ENCODE peak calls at places on chromosomes 11 and 22, in five cellular contexts. V is CD8-positive, alpha-beta T cell; T is type B pancreatic cell; C is cardiac fibroblast; P is WTC11. Q is an unnamed sample.
A peak's percentile ranks its signal among the peaks of the same experiment; 100 is the strongest.

GRCh38 chr11:72349616-72350218 is 84.6 kb downstream of the CLPB start:
- DNase-seq in P (no peak), V (no peak), T (no peak), C (peak; percentile 37), Q (no peak)

GRCh38 chr11:45815747-45816146 is 10.8 kb downstream of the SLC35C1 start:
- DNase-seq in V (no peak), T (no peak), C (peak; percentile 43), P (no peak), Q (no peak)

GRCh38 chr11:18347471-18348125 is 25.2 kb downstream of the GTF2H1 start:
- DNase-seq in T (no peak), P (no peak), C (peak; percentile 79), V (no peak), Q (no peak)

GRCh38 chr11:79894111-79894510 is 453.3 kb upstream of the TENM4 start:
- DNase-seq in C (no peak), T (no peak), V (no peak), P (no peak), Q (no peak)

GRCh38 chr11:65871811-65872548 is 620 bp downstream of the EFEMP2 start:
- DNase-seq in C (peak; percentile 51), T (no peak), V (no peak), P (peak; percentile 56), Q (no peak)

GRCh38 chr11:34158661-34159060 is 53.2 kb downstream of the NAT10 start:
- DNase-seq in T (no peak), P (no peak), V (no peak), C (no peak), Q (no peak)

GRCh38 chr11:9280655-9281301 is 15.6 kb upstream of the DENND5A start:
- DNase-seq in T (no peak), P (no peak), V (peak; percentile 29), C (peak; percentile 73), Q (no peak)

GRCh38 chr11:72069200-72069599 is 11.1 kb downstream of the NUMA1 start:
- DNase-seq in T (no peak), V (no peak), C (peak; percentile 44), P (no peak), Q (no peak)

GRCh38 chr11:64348611-64349387 is 8.8 kb downstream of the CCDC88B start:
- DNase-seq in V (no peak), T (no peak), P (no peak), C (no peak), Q (no peak)

GRCh38 chr11:4695442-4695841 is 2.2 kb downstream of the OR51E2 start:
- DNase-seq in C (no peak), T (no peak), V (no peak), P (no peak), Q (no peak)

GRCh38 chr11:126963603-126964353 is 36.8 kb downstream of the KIRREL3 start:
- DNase-seq in T (no peak), C (peak; percentile 66), P (no peak), V (no peak), Q (no peak)

GRCh38 chr11:11072067-11072466 is 214.2 kb upstream of the ZBED5 start:
- DNase-seq in V (no peak), C (no peak), T (no peak), P (peak; percentile 47), Q (no peak)

GRCh38 chr11:44332665-44333064 is 22.7 kb upstream of the ALX4 start:
- DNase-seq in V (no peak), C (no peak), T (no peak), P (no peak), Q (no peak)

GRCh38 chr11:47393163-47394049 is 15.0 kb upstream of the SLC39A13 start:
- DNase-seq in T (no peak), V (no peak), P (no peak), C (peak; percentile 64), Q (no peak)

GRCh38 chr11:110373061-110373702 is 56.6 kb upstream of the FDX1 start:
- DNase-seq in P (no peak), C (peak; percentile 79), V (no peak), T (no peak), Q (no peak)

GRCh38 chr11:26974068-26974790 is 19.7 kb upstream of the FIBIN start:
- DNase-seq in C (peak; percentile 47), T (no peak), P (no peak), V (no peak), Q (no peak)

GRCh38 chr22:45934659-45935341 is 42.2 kb downstream of the WNT7B start:
- DNase-seq in T (no peak), V (no peak), C (peak; percentile 89), P (no peak), Q (no peak)

GRCh38 chr11:2109541-2110019 is 29.6 kb downstream of the IGF2 start:
- DNase-seq in V (no peak), T (no peak), P (no peak), C (no peak), Q (no peak)

GRCh38 chr11:100004541-100004940 is 682.5 kb upstream of the ARHGAP42 start:
- DNase-seq in T (no peak), V (no peak), P (no peak), C (no peak), Q (no peak)

GRCh38 chr11:280762-281485 is 2.7 kb downstream of the NLRP6 start:
- DNase-seq in P (no peak), T (no peak), C (no peak), V (no peak), Q (no peak)

GRCh38 chr11:75733346-75734107 is 15.9 kb downstream of the MOGAT2 start:
- DNase-seq in T (peak; percentile 57), C (no peak), P (no peak), V (no peak), Q (no peak)

GRCh38 chr11:93169950-93170561 is 27.7 kb downstream of the SLC36A4 start:
- DNase-seq in T (no peak), P (no peak), C (peak; percentile 64), V (no peak), Q (no peak)

GRCh38 chr22:38240734-38241252 is 32.0 kb downstream of the TMEM184B start:
- DNase-seq in T (no peak), C (peak; percentile 89), P (peak; percentile 71), V (no peak), Q (no peak)

GRCh38 chr22:50048836-50049235 is 9.3 kb downstream of the TTLL8 start:
- DNase-seq in V (no peak), T (no peak), P (no peak), C (no peak), Q (no peak)

GRCh38 chr11:121451982-121452608 is at the start of gene SORL1:
- DNase-seq in T (peak; percentile 85), P (peak; percentile 89), C (peak; percentile 17), V (peak; percentile 66), Q (peak; percentile 61)

GRCh38 chr22:19287076-19287724 is 4.3 kb downstream of the CLTCL1 start:
- DNase-seq in V (no peak), P (no peak), T (peak; percentile 10), C (peak; percentile 72), Q (no peak)

GRCh38 chr11:43735115-43735514 is 54.6 kb downstream of the HSD17B12 start:
- DNase-seq in C (no peak), T (no peak), P (no peak), V (no peak), Q (no peak)

GRCh38 chr11:117923773-117924172 is 5.4 kb downstream of the TMPRSS13 start:
- DNase-seq in P (peak; percentile 28), V (no peak), C (no peak), T (no peak), Q (no peak)

GRCh38 chr11:46047520-46047919 is 73.7 kb downstream of the PHF21A start:
- DNase-seq in P (no peak), V (no peak), T (no peak), C (peak; percentile 41), Q (no peak)

GRCh38 chr11:11876458-11876857 is 34.7 kb downstream of the USP47 start:
- DNase-seq in V (no peak), C (peak; percentile 22), T (no peak), P (no peak), Q (no peak)

GRCh38 chr22:20750461-20751184 is 23.3 kb upstream of the SERPIND1 start:
- DNase-seq in V (no peak), T (no peak), P (no peak), C (peak; percentile 92), Q (no peak)

GRCh38 chr22:42717197-42717967 is 3.3 kb downstream of the A4GALT start:
- DNase-seq in V (no peak), C (peak; percentile 56), P (peak; percentile 31), T (no peak), Q (no peak)

GRCh38 chr11:2885676-2886081 is at the start of gene CDKN1C:
- DNase-seq in T (peak; percentile 95), P (peak; percentile 83), V (peak; percentile 79), C (peak; percentile 68), Q (peak; percentile 62)

GRCh38 chr11:13227676-13228255 is 49.8 kb upstream of the BMAL1 start:
- DNase-seq in P (no peak), C (no peak), T (no peak), V (no peak), Q (no peak)

GRCh38 chr11:16862733-16863132 is 124.3 kb downstream of the C11orf58 start:
- DNase-seq in T (no peak), P (no peak), C (no peak), V (no peak), Q (no peak)

GRCh38 chr11:132158091-132158490 is 787.7 kb downstream of the NTM start:
- DNase-seq in T (no peak), C (peak; percentile 41), V (no peak), P (peak; percentile 58), Q (no peak)
- TF ChIP-seq CTCF in T (peak; percentile 32), C (peak; percentile 60), V (no peak), P (peak; percentile 25), Q (peak; percentile 24)

DNA sequence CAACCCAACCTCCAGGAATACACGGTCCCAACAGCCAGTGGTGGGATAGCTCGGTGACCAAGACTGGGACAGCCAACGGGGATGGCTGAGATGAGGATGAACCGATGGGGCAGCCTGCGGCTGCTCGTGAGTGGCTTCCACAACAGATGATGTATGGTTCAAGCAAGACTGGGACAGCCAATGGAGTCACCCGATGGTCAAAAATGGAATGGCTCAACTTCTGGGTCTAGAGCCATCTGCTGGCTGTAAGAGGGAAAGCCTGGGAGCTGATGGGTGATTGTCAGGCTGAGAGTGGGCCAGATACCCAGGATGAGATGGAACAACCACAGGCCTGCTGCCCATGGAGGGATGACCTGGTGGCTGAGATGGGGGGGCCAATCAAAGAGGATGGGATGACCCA is 35.5 kb downstream of the SYT7 start:
- DNase-seq in C (peak; percentile 37), V (no peak), T (no peak), P (no peak), Q (peak; percentile 61)
- TF ChIP-seq CTCF in C (peak; percentile 62), V (no peak), T (peak; percentile 61), P (peak; percentile 38), Q (peak; percentile 18)

GRCh38 chr22:35085621-35086020 is 19.7 kb downstream of the ISX start:
- DNase-seq in V (no peak), C (no peak), P (no peak), T (no peak), Q (no peak)
- TF ChIP-seq CTCF in V (no peak), C (no peak), P (no peak), T (no peak), Q (no peak)

GRCh38 chr11:57344826-57345225 is 6.7 kb downstream of the P2RX3 start:
- DNase-seq in C (no peak), V (no peak), P (no peak), T (no peak), Q (no peak)
- TF ChIP-seq CTCF in C (no peak), V (no peak), P (no peak), T (no peak), Q (no peak)

Q was measured in D721Med.